ENCODE peak calls at places on chromosomes 4 and X, in five cellular contexts. R is PC-3; T is activated T-cell treated with anti-CD3 and anti-CD28 coated beads, Interleukin-2, amount 50 U/mL, for 24 hours; V is nephron progenitor cell; Q is occipital lobe. Y is an unnamed sample.

GRCh38 chr4:177718514-177718913 is 276.3 kb upstream of the AGA start:
- DNase-seq in R (peak), T (no peak), V (no peak), Q (no peak), Y (peak)

GRCh38 chr4:65668201-65669007 is 1.9 kb downstream of the EPHA5 start:
- DNase-seq in Q (peak), V (peak), R (peak), T (no peak), Y (no peak)

GRCh38 chrX:153794897-153795816 is 689 bp downstream of the SSR4 start:
- DNase-seq in V (peak), R (no peak), T (no peak), Q (no peak), Y (no peak)

GRCh38 chr4:57156242-57156990 is 46.2 kb upstream of the IGFBP7 start:
- DNase-seq in T (no peak), V (no peak), R (peak), Q (no peak), Y (peak)

GRCh38 chrX:115968436-115969252 is 201.9 kb upstream of the AGTR2 start:
- DNase-seq in V (peak), Q (peak), R (no peak), T (no peak), Y (peak)

GRCh38 chr4:77232653-77233052 is 75.6 kb downstream of the CCNG2 start:
- DNase-seq in T (no peak), R (peak), Q (no peak), V (no peak), Y (peak)

GRCh38 chrX:40867352-40867751 is 132.0 kb upstream of the MED14 start:
- DNase-seq in R (peak), V (no peak), Q (no peak), T (no peak), Y (peak)

GRCh38 chr4:80331693-80332092 is 3.8 kb upstream of the CFAP299 start:
- DNase-seq in Q (no peak), T (no peak), V (no peak), R (no peak), Y (no peak)

GRCh38 chrX:23937100-23937499 is 29.3 kb downstream of the CXorf58 start:
- DNase-seq in V (no peak), T (no peak), R (no peak), Q (no peak), Y (no peak)

GRCh38 chrX:137431693-137432488 is 134.0 kb upstream of the ZIC3 start:
- DNase-seq in V (peak), T (no peak), R (no peak), Q (no peak), Y (peak)

GRCh38 chrX:23742174-23742692 is 843 bp downstream of the ACOT9 start:
- DNase-seq in R (peak), T (peak), V (peak), Q (no peak), Y (peak)

GRCh38 chr4:138952405-138952804 is 63.2 kb upstream of the NOCT start:
- DNase-seq in R (peak), T (peak), Q (no peak), V (no peak), Y (peak)

GRCh38 chrX:16444353-16444752 is 205.6 kb upstream of the S100G start:
- DNase-seq in V (peak), R (peak), T (no peak), Q (no peak), Y (peak)

GRCh38 chr4:106583567-106583966 is 215.0 kb upstream of the GIMD1 start:
- DNase-seq in R (peak), Q (no peak), V (no peak), T (no peak), Y (peak)